ENCODE peak calls at places on chromosomes 12 and 14, in six cellular contexts. L is uterus; D is pancreas; N is H7; M is CD4-positive, CD25-positive, alpha-beta regulatory T cell; S is keratinocyte. P is an unnamed sample. For H3K27me3 and H3K36me3, the result is how much of the 10 kb centered on the place peaks cover.

GRCh38 chr12:94140556-94140955 is 7.8 kb upstream of the PLXNC1 start:
- DNase-seq in M (no peak), D (no peak), S (no peak), N (peak), L (no peak), P (no peak)

GRCh38 chr14:33120341-33120740 is 181.7 kb downstream of the NPAS3 start:
- DNase-seq in M (no peak), S (peak), N (no peak), L (no peak), D (no peak), P (peak)

GRCh38 chr12:30880061-30880460 is 46.5 kb upstream of the TSPAN11 start:
- DNase-seq in S (no peak), N (no peak), M (no peak), D (no peak), L (no peak), P (no peak)

GRCh38 chr12:95996034-95996658 is at the start of gene HAL:
- DNase-seq in D (peak), M (no peak), N (no peak), S (no peak), L (no peak), P (no peak)

GRCh38 chr14:51636109-51636508 is 15.6 kb upstream of the FRMD6 start:
- DNase-seq in S (no peak), M (no peak), N (no peak), D (no peak), L (no peak), P (no peak)

GRCh38 chr12:115044073-115044472 is 360.1 kb upstream of the TBX3 start:
- DNase-seq in D (no peak), M (no peak), L (no peak), S (no peak), N (no peak), P (no peak)

GRCh38 chr12:3363608-3364007 is 127.4 kb upstream of the PRMT8 start:
- DNase-seq in N (no peak), D (no peak), S (no peak), M (no peak), L (no peak), P (no peak)

GRCh38 chr12:95218164-95218851 is 701 bp downstream of the VEZT start:
- DNase-seq in D (no peak), N (no peak), L (peak), S (no peak), M (no peak), P (no peak)

GRCh38 chr12:94182971-94183701 is 34.8 kb downstream of the PLXNC1 start:
- DNase-seq in N (no peak), L (no peak), M (no peak), D (no peak), S (no peak), P (no peak)

GRCh38 chr14:93035917-93036651 is 79.6 kb downstream of the ITPK1 start:
- DNase-seq in N (no peak), M (no peak), S (no peak), D (no peak), L (peak), P (no peak)

GRCh38 chr12:67630373-67631088 is 18.0 kb upstream of the DYRK2 start:
- DNase-seq in N (peak), L (peak), D (no peak), M (peak), S (no peak), P (peak)

GRCh38 chr14:69637503-69638030 is 26.2 kb downstream of the SUSD6 start:
- DNase-seq in L (no peak), M (no peak), N (peak), D (no peak), S (no peak), P (no peak)

GRCh38 chr12:102765736-102766135 is 151.3 kb downstream of the PAH start:
- DNase-seq in S (no peak), M (no peak), D (no peak), N (no peak), L (no peak), P (no peak)

GRCh38 chr12:53207042-53207441 is at the start of gene ITGB7:
- DNase-seq in L (no peak), S (no peak), N (no peak), D (no peak), M (peak), P (no peak)

GRCh38 chr14:99513946-99514551 is 32.8 kb downstream of the CCNK start:
- DNase-seq in L (no peak), N (no peak), S (no peak), D (peak), M (no peak), P (no peak)

GRCh38 chr14:26415618-26416123 is 182.2 kb downstream of the NOVA1 start:
- DNase-seq in L (peak), N (no peak), S (no peak), D (peak), M (no peak), P (no peak)

GRCh38 chr14:61860294-61860918 is 98.2 kb downstream of the SNAPC1 start:
- DNase-seq in S (no peak), N (peak), L (no peak), D (peak), M (peak), P (no peak)

GRCh38 chr12:118098911-118099671 is 4.7 kb downstream of the VSIG10 start:
- DNase-seq in M (no peak), D (no peak), N (no peak), S (no peak), L (no peak), P (no peak)

GRCh38 chr12:122646568-122647220 is 56.5 kb downstream of the HCAR2 start:
- DNase-seq in S (no peak), D (no peak), N (no peak), M (no peak), L (no peak), P (no peak)

GRCh38 chr12:105204916-105205315 is 31.1 kb downstream of the APPL2 start:
- DNase-seq in D (no peak), N (no peak), S (no peak), L (no peak), M (no peak), P (peak)

GRCh38 chr12:18752947-18753346 is 15.0 kb downstream of the CAPZA3 start:
- DNase-seq in M (no peak), D (no peak), S (no peak), N (peak), L (no peak), P (no peak)

GRCh38 chr12:109868182-109869051 is 11.9 kb downstream of the GLTP start:
- DNase-seq in L (no peak), M (no peak), S (no peak), N (no peak), D (no peak), P (no peak)

GRCh38 chr14:51581017-51581881 is 70.5 kb upstream of the FRMD6 start:
- DNase-seq in D (no peak), N (no peak), M (no peak), S (no peak), L (no peak), P (peak)

GRCh38 chr12:132100306-132101065 is 43.6 kb downstream of the DDX51 start:
- DNase-seq in N (no peak), L (no peak), M (no peak), S (no peak), D (no peak), P (no peak)

GRCh38 chr12:79873223-79873622 is 61.7 kb downstream of the PPP1R12A start:
- DNase-seq in M (no peak), S (no peak), L (no peak), D (no peak), N (no peak), P (no peak)

GRCh38 chr12:26195641-26196423 is 459 bp downstream of the SSPN start:
- DNase-seq in S (no peak), N (peak), M (no peak), L (peak), D (peak), P (no peak)

GRCh38 chr12:127548123-127548553 is 718.8 kb upstream of the TMEM132C start:
- DNase-seq in L (no peak), D (no peak), M (no peak), N (no peak), S (no peak), P (no peak)

GRCh38 chr12:92199846-92200576 is 54.4 kb upstream of the BTG1 start:
- DNase-seq in S (no peak), M (no peak), L (no peak), D (no peak), N (no peak), P (no peak)

GRCh38 chr14:37210448-37210847 is 12.7 kb downstream of the MIPOL1 start:
- DNase-seq in N (no peak), D (no peak), S (no peak), L (no peak), M (no peak), P (no peak)

GRCh38 chr14:21382886-21383847 is 652 bp downstream of the SUPT16H start:
- DNase-seq in D (peak), M (peak), S (no peak), L (peak), N (peak), P (no peak)

GRCh38 chr12:114848661-114849060 is 164.7 kb upstream of the TBX3 start:
- DNase-seq in D (no peak), N (no peak), M (no peak), L (no peak), S (no peak), P (no peak)

GRCh38 chr12:11714626-11715025 is 65.2 kb downstream of the ETV6 start:
- DNase-seq in S (no peak), N (no peak), D (no peak), L (no peak), M (no peak), P (no peak)

GRCh38 chr12:47939009-47939601 is 24.3 kb upstream of the TMEM106C start:
- DNase-seq in S (no peak), N (no peak), M (no peak), D (no peak), L (no peak), P (no peak)

GRCh38 chr12:91984571-91984970 is 161.1 kb downstream of the BTG1 start:
- DNase-seq in L (no peak), S (no peak), M (no peak), D (no peak), N (no peak), P (no peak)

GRCh38 chr14:94112513-94113060 is 2.1 kb downstream of the IFI27 start:
- DNase-seq in N (no peak), L (no peak), D (no peak), S (no peak), M (no peak), P (no peak)

GRCh38 chr14:94111276-94112095 is 950 bp downstream of the IFI27 start:
- DNase-seq in S (no peak), D (no peak), M (no peak), N (no peak), L (no peak), P (no peak)

GRCh38 chr14:94109915-94110250 is 653 bp upstream of the IFI27 start:
- DNase-seq in N (no peak), S (no peak), D (no peak), L (no peak), M (no peak), P (no peak)

GRCh38 chr14:94113073-94113472 is 2.5 kb downstream of the IFI27 start:
- DNase-seq in S (no peak), M (no peak), D (no peak), N (no peak), L (no peak), P (no peak)

DNA sequence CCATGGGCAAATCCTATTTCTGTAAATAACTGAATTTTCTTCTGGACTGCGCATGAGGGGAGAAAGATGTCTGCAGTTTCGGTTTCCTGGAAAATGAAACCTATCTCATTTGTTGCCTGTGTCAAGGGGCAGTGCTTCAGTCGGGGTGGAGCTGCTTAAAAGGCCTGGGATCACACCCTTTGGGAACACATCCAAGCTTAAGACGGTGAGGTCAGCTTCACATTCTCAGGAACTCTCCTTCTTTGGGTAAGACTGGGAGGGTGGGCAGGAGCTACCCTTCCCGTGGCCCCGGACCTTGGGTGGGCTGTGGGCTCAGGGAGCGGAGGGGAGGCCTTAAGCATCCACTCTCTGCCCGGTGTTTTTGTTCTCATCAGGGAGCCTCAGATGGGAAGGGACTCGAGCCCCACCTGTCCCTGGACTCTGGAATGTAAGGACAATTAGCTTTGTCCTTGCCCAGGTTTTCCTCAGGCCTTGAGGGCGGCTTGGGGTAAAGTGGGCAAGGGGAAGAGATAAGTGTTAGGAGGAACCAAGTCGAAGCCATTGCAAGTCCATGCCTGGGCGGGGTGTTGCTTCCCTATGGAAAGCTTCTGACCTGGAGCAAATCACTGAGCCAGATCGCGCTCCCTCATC is at the start of gene IFI27:
- DNase-seq in S (peak), L (peak), N (peak), D (no peak), M (no peak), P (no peak)
- H3K4me3 ChIP-seq in S (peak), L (peak), N (no peak), D (no peak), M (no peak), P (no peak)

GRCh38 chr12:89352492-89353187 is at the start of gene DUSP6:
- DNase-seq in N (peak), S (peak), D (peak), L (peak), M (peak), P (peak)

GRCh38 chr12:89352242-89352491 is 134 bp downstream of the DUSP6 start:
- DNase-seq in L (no peak), N (no peak), S (no peak), M (no peak), D (no peak), P (no peak)

GRCh38 chr12:89353823-89354629 is 1.7 kb upstream of the DUSP6 start:
- DNase-seq in M (peak), N (peak), L (peak), D (peak), S (no peak), P (no peak)

GRCh38 chr12:89354630-89354931 is 2.3 kb upstream of the DUSP6 start:
- DNase-seq in N (no peak), M (no peak), L (no peak), D (no peak), S (no peak), P (no peak)

DNA sequence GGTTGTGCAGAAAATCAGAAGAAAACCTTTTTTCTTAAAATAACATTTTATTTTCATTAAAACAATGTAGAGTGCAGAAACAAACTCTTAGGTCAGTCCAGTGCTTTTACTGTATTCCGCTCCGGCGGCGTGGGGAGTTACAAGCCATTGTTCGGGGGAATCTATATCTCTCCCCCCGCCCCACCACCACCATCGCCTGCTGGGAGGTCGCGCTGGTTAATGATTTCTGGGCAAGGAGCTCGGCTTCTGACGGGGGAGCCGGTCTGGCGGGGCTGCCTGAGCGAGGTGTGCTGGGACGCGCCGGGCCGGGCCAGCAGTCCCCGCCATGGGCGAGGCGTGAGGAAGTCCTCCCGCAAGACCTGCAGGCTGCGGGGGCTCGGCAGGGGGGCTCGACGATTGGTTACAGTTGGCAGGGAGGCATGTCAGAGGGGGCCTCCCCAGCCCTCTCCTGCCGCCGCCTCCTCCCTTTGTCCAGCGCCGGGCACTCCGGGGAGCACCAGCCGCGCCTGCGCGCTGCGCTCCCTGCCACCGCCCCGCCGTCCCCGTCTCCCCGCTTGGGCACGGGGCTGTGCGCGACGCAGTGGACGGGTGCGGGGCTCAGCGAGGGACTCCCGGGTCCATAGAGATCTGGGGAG is 1.0 kb upstream of the DUSP6 start:
- DNase-seq in L (peak), D (peak), M (peak), N (peak), S (no peak), P (peak)
- H3K27me3 ChIP-seq in L (under half), D (under half), M (under half), N (under half), S (under half), P (under half)

DNA sequence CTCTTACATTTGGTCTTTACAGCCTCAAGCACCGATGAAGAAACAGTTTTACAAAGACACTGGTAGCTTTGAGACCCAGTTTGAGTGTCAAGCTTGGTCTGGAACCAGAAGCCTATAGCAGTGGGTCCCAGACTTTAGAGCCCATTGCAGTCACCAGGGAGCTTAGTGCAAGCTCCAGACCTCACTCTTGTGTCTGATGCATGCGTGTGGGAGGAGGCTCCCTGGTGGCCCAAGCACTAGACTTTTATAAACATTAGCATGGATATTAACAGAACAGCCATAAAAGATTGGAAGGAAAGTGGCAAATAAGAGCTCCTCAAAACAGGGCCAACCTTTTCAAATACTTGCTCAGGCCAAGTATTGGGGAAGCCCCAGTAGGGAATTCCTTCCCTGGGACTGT is 45.5 kb downstream of the SLC8B1 start:
- DNase-seq in N (no peak), M (no peak), S (no peak), L (no peak), D (no peak), P (no peak)
- H3K36me3 ChIP-seq in N (under half), M (under half), S (under half), L (under half), D (half or more), P (under half)

DNA sequence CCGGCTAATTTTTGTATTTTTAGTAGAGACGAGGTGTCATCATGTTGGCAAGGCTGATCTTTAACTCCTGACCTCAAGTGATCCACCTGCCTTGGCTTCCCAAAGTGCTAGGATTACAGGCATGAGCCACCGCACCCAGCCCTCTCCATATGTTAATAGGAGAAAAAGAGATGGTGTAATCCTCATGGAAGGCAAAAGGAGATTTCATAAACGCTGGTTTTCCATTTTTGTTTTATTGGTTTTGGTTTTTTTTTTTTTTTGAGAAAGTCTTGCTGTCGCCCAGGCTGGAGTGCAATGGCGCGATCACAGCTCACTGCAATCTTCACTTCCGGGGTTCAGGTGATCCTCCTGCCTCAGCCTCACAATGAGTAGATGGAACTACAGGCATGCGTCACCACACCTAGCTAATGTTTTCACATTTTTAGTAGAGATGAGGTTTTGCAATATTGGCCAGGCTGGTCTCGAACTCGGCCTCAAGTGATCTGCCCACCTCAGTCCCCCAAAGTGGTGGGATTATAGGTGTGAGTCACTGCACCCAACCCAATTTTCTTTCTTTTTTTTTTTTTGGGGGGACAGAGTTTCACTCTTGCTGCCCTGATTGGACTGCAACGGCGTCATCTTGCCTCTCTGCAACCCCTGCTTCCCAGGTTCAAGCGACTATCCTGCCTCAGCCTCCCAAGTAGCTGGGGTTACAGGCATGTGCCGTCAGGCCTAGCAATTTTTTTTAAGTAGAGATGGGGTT is 8.1 kb downstream of the PTGES3 start:
- DNase-seq in L (no peak), N (no peak), S (no peak), D (no peak), M (no peak), P (no peak)
- H3K4me3 ChIP-seq in L (no peak), N (no peak), S (no peak), D (no peak), M (no peak), P (no peak)

GRCh38 chr12:1630827-1631591 is 2.0 kb downstream of the WNT5B start:
- DNase-seq in M (no peak), D (no peak), L (no peak), S (no peak), N (peak), P (no peak)

GRCh38 chr12:1633459-1633858 is 4.4 kb downstream of the WNT5B start:
- DNase-seq in M (no peak), L (no peak), N (no peak), S (no peak), D (no peak), P (no peak)

GRCh38 chr12:1634149-1634548 is 5.1 kb downstream of the WNT5B start:
- DNase-seq in D (no peak), M (no peak), N (no peak), L (no peak), S (no peak), P (no peak)

GRCh38 chr12:1634590-1635191 is 5.7 kb downstream of the WNT5B start:
- DNase-seq in L (peak), M (peak), D (peak), S (no peak), N (peak), P (no peak)

DNA sequence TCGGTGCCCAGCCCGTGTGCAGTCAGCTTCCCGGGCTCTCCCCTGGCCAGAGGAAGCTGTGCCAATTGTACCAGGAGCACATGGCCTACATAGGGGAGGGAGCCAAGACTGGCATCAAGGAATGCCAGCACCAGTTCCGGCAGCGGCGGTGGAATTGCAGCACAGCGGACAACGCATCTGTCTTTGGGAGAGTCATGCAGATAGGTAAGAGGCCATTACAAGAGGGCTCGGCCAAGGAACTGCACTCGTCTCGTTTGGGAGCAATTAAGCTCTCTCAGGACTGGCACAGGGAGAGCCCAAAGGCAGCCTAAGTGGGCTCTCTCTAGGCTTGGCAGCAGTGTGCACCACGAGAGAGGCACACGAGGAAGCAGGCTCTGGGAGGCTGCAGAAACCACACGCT is 3.7 kb downstream of the WNT5B start:
- DNase-seq in N (no peak), M (no peak), S (no peak), D (no peak), L (no peak), P (no peak)
- H3K27me3 ChIP-seq in N (half or more), M (under half), S (under half), D (under half), L (under half), P (under half)